ENCODE peak calls at places on chromosomes 5 and 9, in six cellular contexts. O, U, S, M, T and N are unnamed samples.

GRCh38 chr5:38404236-38404635 is 145.9 kb downstream of the EGFLAM start:
- DNase-seq in U (no peak), O (no peak), T (no peak), S (no peak), M (no peak), N (no peak)

GRCh38 chr5:82347213-82347947 is 69.2 kb upstream of the RPS23 start:
- DNase-seq in S (no peak), M (no peak), O (no peak), T (no peak), U (no peak), N (no peak)

GRCh38 chr5:58041884-58042283 is 418.0 kb downstream of the PLK2 start:
- DNase-seq in M (no peak), U (no peak), T (no peak), O (no peak), S (no peak), N (no peak)

GRCh38 chr5:134267366-134268018 is 41.6 kb upstream of the PPP2CA start:
- DNase-seq in U (no peak), O (no peak), S (no peak), T (no peak), M (no peak), N (no peak)

GRCh38 chr9:115671236-115671770 is 482.3 kb upstream of the PAPPA start:
- DNase-seq in O (no peak), U (no peak), T (no peak), M (no peak), S (no peak), N (no peak)

GRCh38 chr9:125447202-125447802 is 185.7 kb downstream of the GAPVD1 start:
- DNase-seq in O (no peak), T (no peak), M (no peak), S (no peak), U (no peak), N (no peak)

GRCh38 chr9:110545705-110546104 is 33.8 kb downstream of the SVEP1 start:
- DNase-seq in M (peak), U (no peak), S (no peak), O (no peak), T (no peak), N (no peak)

GRCh38 chr5:95667219-95667618 is 15.6 kb downstream of the SPATA9 start:
- DNase-seq in S (no peak), U (no peak), M (no peak), O (no peak), T (no peak), N (no peak)

GRCh38 chr5:958701-959571 is 49.7 kb upstream of the NKD2 start:
- DNase-seq in O (peak), S (no peak), U (peak), T (no peak), M (peak), N (no peak)

GRCh38 chr5:155193483-155194107 is 180.0 kb downstream of the KIF4B start:
- DNase-seq in S (no peak), O (no peak), U (no peak), M (no peak), T (no peak), N (no peak)

GRCh38 chr5:132370241-132370820 is 821 bp downstream of the SLC22A5 start:
- DNase-seq in S (no peak), M (no peak), O (peak), U (no peak), T (no peak), N (no peak)

GRCh38 chr9:93996863-93997262 is 41.7 kb upstream of the BARX1 start:
- DNase-seq in M (no peak), U (no peak), S (no peak), O (no peak), T (no peak), N (no peak)

GRCh38 chr9:16191237-16191636 is 638.4 kb downstream of the CCDC171 start:
- DNase-seq in M (no peak), O (no peak), T (no peak), U (no peak), S (no peak), N (no peak)

GRCh38 chr9:15142903-15143534 is 164.0 kb downstream of the TTC39B start:
- DNase-seq in S (no peak), U (peak), O (peak), M (peak), T (no peak), N (no peak)

GRCh38 chr9:112130997-112131396 is 44.1 kb downstream of the SUSD1 start:
- DNase-seq in S (no peak), T (no peak), U (no peak), M (no peak), O (no peak), N (no peak)

GRCh38 chr5:110054240-110054639 is 364.5 kb downstream of the MAN2A1 start:
- DNase-seq in S (peak), O (peak), M (peak), U (peak), T (no peak), N (no peak)

GRCh38 chr9:126173401-126173800 is 153.2 kb upstream of the MVB12B start:
- DNase-seq in O (no peak), U (no peak), S (no peak), M (no peak), T (no peak), N (no peak)

GRCh38 chr9:96495341-96495740 is 45.4 kb downstream of the HABP4 start:
- DNase-seq in M (no peak), S (no peak), T (no peak), O (no peak), U (no peak), N (no peak)

GRCh38 chr9:134960701-134961181 is 43.0 kb upstream of the FCN1 start:
- DNase-seq in O (no peak), U (no peak), M (no peak), T (no peak), S (no peak), N (no peak)

GRCh38 chr5:10563940-10564837 is at the start of gene ANKRD33B:
- DNase-seq in O (peak), S (no peak), M (peak), U (peak), T (no peak), N (peak)

GRCh38 chr9:19102181-19102630 is 498 bp downstream of the HAUS6 start:
- DNase-seq in O (peak), T (peak), S (no peak), U (peak), M (peak), N (peak)

GRCh38 chr5:158287643-158288228 is 428.8 kb upstream of the CLINT1 start:
- DNase-seq in S (no peak), U (no peak), O (no peak), M (no peak), T (no peak), N (no peak)

GRCh38 chr5:121263456-121263855 is 588.2 kb upstream of the FTMT start:
- DNase-seq in T (no peak), U (no peak), O (no peak), S (no peak), M (no peak), N (no peak)

GRCh38 chr9:16899611-16900010 is 29.1 kb upstream of the BNC2 start:
- DNase-seq in O (no peak), S (no peak), U (no peak), T (no peak), M (no peak), N (no peak)

GRCh38 chr9:107487521-107488399 is 1.8 kb downstream of the KLF4 start:
- DNase-seq in U (peak), M (no peak), T (peak), O (no peak), S (no peak), N (peak)

GRCh38 chr5:72921886-72922285 is 34.0 kb upstream of the FCHO2 start:
- DNase-seq in S (no peak), U (no peak), O (no peak), M (no peak), T (no peak), N (no peak)

GRCh38 chr9:9747787-9748186 is 865.0 kb downstream of the PTPRD start:
- DNase-seq in T (no peak), O (no peak), U (no peak), M (no peak), S (no peak), N (no peak)

GRCh38 chr5:181221105-181221791 is 1.8 kb upstream of the TRIM41 start:
- DNase-seq in U (no peak), T (no peak), O (no peak), S (peak), M (no peak), N (no peak)

GRCh38 chr5:125337222-125337768 is 590.9 kb upstream of the ZNF608 start:
- DNase-seq in O (no peak), M (no peak), U (no peak), S (no peak), T (no peak), N (no peak)

GRCh38 chr5:165101709-165102108 is 1596.3 kb downstream of the MAT2B start:
- DNase-seq in U (no peak), S (no peak), M (no peak), T (no peak), O (no peak), N (no peak)

GRCh38 chr5:132475531-132475930 is 15.0 kb downstream of the IRF1 start:
- DNase-seq in U (no peak), S (no peak), O (no peak), M (peak), T (no peak), N (no peak)

GRCh38 chr9:78383130-78383529 is 86.2 kb downstream of the PSAT1 start:
- DNase-seq in U (no peak), M (no peak), O (no peak), S (no peak), T (no peak), N (peak)

GRCh38 chr5:161414037-161414436 is 132.5 kb downstream of the GABRB2 start:
- DNase-seq in S (no peak), T (no peak), U (no peak), O (no peak), M (no peak), N (no peak)

GRCh38 chr5:115170128-115170923 is 618 bp upstream of the TRIM36 start:
- DNase-seq in M (no peak), U (peak), S (no peak), O (no peak), T (peak), N (no peak)

GRCh38 chr9:3828495-3828894 is 302.7 kb upstream of the RFX3 start:
- DNase-seq in S (no peak), T (no peak), U (no peak), M (no peak), O (no peak), N (no peak)

GRCh38 chr9:129566563-129567266 is 54.2 kb downstream of the C9orf50 start:
- DNase-seq in T (no peak), M (no peak), S (no peak), U (no peak), O (no peak), N (no peak)

GRCh38 chr9:129567842-129568559 is 52.9 kb downstream of the C9orf50 start:
- DNase-seq in T (peak), O (peak), U (no peak), S (no peak), M (peak), N (peak)

GRCh38 chr9:129568560-129569505 is 52.1 kb downstream of the C9orf50 start:
- DNase-seq in S (no peak), M (peak), T (peak), U (peak), O (peak), N (no peak)

GRCh38 chr9:129569506-129570449 is 51.1 kb downstream of the C9orf50 start:
- DNase-seq in S (no peak), T (peak), U (peak), O (peak), M (peak), N (no peak)

DNA sequence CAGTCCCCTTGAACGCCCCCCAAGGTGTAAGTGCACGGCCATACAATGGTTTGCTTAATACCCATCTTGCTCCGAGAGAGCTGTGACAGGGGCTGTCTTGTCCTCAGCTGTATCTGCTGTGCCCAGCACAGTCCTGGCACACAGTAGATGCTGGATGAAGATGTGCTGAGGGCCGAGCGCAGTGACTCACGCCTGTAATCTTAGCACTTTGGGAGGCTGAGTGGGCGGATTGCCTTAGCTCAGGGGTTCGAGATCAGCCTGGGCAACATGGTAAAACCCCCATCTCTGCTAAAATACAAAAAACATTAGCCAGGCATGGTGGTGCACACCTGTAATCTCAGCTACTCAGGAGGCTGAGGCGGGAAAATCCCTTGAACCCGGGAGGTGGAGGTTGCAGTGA is 53.6 kb downstream of the C9orf50 start:
- DNase-seq in T (no peak), M (no peak), U (no peak), S (no peak), O (no peak), N (no peak)
- TF ChIP-seq GABPA in T (no peak), M (no peak), U (no peak), S (no peak), O (no peak), N (no peak)

GRCh38 chr5:41213340-41213739 is at the start of gene C6:
- DNase-seq in M (peak), O (no peak), U (no peak), T (no peak), S (no peak), N (no peak)
- H3K4me3 ChIP-seq in M (no peak), O (no peak), U (no peak), T (no peak), S (no peak), N (no peak)

GRCh38 chr5:103389362-103389761 is 130.8 kb downstream of the MACIR start:
- DNase-seq in U (no peak), O (no peak), M (no peak), T (no peak), S (no peak), N (no peak)

GRCh38 chr5:103394676-103395075 is 136.1 kb downstream of the MACIR start:
- DNase-seq in S (no peak), M (no peak), T (no peak), U (no peak), O (no peak), N (no peak)

GRCh38 chr5:103389846-103390245 is 131.3 kb downstream of the MACIR start:
- DNase-seq in O (no peak), M (no peak), T (no peak), S (no peak), U (no peak), N (no peak)

GRCh38 chr5:103391659-103392058 is 133.1 kb downstream of the MACIR start:
- DNase-seq in T (no peak), M (no peak), U (no peak), S (no peak), O (no peak), N (no peak)

GRCh38 chr5:103393131-103393754 is 134.7 kb downstream of the MACIR start:
- DNase-seq in M (no peak), O (no peak), S (peak), T (no peak), U (no peak), N (no peak)
- TF ChIP-seq GABPA in M (no peak), O (no peak), S (no peak), T (no peak), U (no peak), N (no peak)

GRCh38 chr9:89711866-89712265 is 107.1 kb downstream of the GADD45G start:
- DNase-seq in M (no peak), T (no peak), S (no peak), U (no peak), O (no peak), N (no peak)
- H3K4me3 ChIP-seq in M (no peak), T (no peak), S (no peak), U (no peak), O (no peak), N (no peak)

DNA sequence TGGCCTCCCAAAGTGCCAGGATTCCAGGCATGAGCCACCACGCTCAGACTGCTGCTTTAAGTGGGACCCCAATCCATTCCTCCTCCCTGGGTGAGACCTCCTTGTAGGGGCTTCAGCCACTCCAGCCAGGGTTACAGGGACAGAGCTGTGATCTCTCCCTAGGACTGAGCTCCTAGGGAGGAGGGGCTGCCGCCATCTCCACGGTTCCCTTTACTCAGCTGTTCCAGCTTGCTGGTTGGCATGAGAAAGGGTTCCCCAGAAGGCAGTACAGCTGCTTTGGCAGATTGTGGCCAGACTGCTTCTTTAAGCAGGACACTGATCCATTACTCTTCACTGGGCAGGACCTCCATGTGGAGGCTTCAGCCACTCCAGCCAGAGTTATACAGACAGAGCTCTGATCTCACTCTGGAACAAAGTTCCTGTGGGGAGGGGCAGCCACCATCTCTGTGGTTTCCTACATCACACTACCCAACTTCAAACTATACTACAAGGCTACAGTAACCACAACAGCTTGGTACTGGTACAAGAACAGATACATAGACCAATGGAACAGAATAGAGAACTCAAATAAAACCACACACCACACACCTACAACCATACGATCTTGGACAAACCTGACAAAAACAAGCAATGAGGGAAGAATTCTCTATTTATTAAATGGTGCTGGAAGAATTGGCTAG is 7.2 kb downstream of the INSL6 start:
- DNase-seq in T (no peak), M (no peak), U (no peak), O (no peak), S (no peak), N (no peak)
- TF ChIP-seq GABPA in T (no peak), M (no peak), U (no peak), O (no peak), S (no peak), N (no peak)